ENCODE peak calls at places on chromosomes 6 and 20, in nine cellular contexts. F, T, Q, X, B, K, O, Z and A are unnamed samples. For H3K27me3, the result is how much of the 10 kb centered on the place peaks cover.

GRCh38 chr6:25627001-25627400 is 25.0 kb upstream of the SCGN start:
- DNase-seq in F (no peak), K (no peak), Z (no peak), Q (no peak), O (no peak), X (no peak), B (no peak), T (no peak), A (no peak)

GRCh38 chr20:13017235-13017634 is 8.5 kb downstream of the SPTLC3 start:
- DNase-seq in B (no peak), T (no peak), Q (no peak), X (no peak), F (no peak), O (peak), K (no peak), Z (no peak), A (no peak)

GRCh38 chr6:77466055-77467028 is 3.1 kb upstream of the HTR1B start:
- DNase-seq in Z (no peak), Q (peak), O (peak), X (peak), F (no peak), K (no peak), B (no peak), T (peak), A (no peak)

GRCh38 chr20:50071039-50071888 is 41.7 kb downstream of the UBE2V1 start:
- DNase-seq in T (peak), K (peak), Q (peak), O (peak), X (peak), F (peak), Z (peak), B (peak), A (peak)

GRCh38 chr6:14975124-14975815 is 270.6 kb upstream of the JARID2 start:
- DNase-seq in T (no peak), O (peak), K (no peak), F (no peak), Z (no peak), B (no peak), X (no peak), Q (no peak), A (no peak)

GRCh38 chr6:1574895-1575212 is 34.9 kb upstream of the FOXC1 start:
- DNase-seq in F (no peak), Z (no peak), K (no peak), O (no peak), T (no peak), X (no peak), B (no peak), Q (no peak), A (no peak)

GRCh38 chr6:124997196-124997875 is 35.1 kb downstream of the RNF217 start:
- DNase-seq in X (no peak), K (no peak), F (no peak), B (no peak), Q (no peak), T (no peak), Z (no peak), O (no peak), A (no peak)

GRCh38 chr6:20946037-20946436 is 411.8 kb downstream of the CDKAL1 start:
- DNase-seq in B (no peak), F (no peak), X (no peak), O (peak), Q (no peak), T (no peak), K (no peak), Z (no peak), A (no peak)

GRCh38 chr20:56431451-56431850 is 19.4 kb downstream of the CASS4 start:
- DNase-seq in F (no peak), O (no peak), Q (no peak), Z (no peak), X (no peak), B (no peak), K (no peak), T (no peak), A (no peak)

GRCh38 chr6:11207199-11207968 is 25.1 kb downstream of the NEDD9 start:
- DNase-seq in Z (no peak), F (peak), O (peak), T (peak), B (peak), Q (no peak), X (no peak), K (peak), A (no peak)

DNA sequence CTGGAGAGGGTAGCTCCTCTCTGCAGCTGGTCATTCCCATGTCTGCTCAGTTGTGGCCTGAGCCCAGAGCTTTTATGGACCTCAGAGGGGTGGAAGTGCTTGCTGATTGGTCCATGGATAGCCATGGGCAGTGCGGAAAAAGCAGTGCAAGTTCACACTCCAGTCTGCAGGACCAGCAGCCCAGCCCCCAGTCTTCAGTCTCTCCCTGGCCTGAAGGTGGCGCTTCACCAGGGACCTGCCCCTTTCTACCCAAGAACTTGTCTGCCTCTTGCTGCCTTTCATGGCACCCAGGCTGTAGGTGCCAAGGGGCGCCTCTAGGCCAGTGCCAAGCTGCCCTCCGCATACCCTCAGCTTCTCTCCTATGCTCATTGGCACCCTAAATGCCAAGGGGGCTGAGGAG is 91.0 kb downstream of the TBXT start:
- DNase-seq in X (no peak), K (no peak), Q (no peak), O (no peak), T (no peak), F (no peak), B (no peak), Z (no peak), A (peak)
- H3K4me3 ChIP-seq in X (no peak), K (no peak), Q (no peak), O (no peak), T (no peak), F (no peak), B (no peak), Z (no peak), A (no peak)

GRCh38 chr6:37456126-37456525 is 23.1 kb downstream of the CMTR1 start:
- DNase-seq in F (no peak), X (no peak), B (no peak), T (no peak), Q (no peak), Z (no peak), K (no peak), O (peak), A (no peak)

GRCh38 chr6:37451411-37452273 is 18.6 kb downstream of the CMTR1 start:
- DNase-seq in X (no peak), Q (no peak), O (no peak), B (no peak), F (no peak), T (no peak), Z (no peak), K (no peak), A (no peak)

GRCh38 chr6:37456816-37457560 is 24.0 kb downstream of the CMTR1 start:
- DNase-seq in B (no peak), X (peak), Q (no peak), F (no peak), K (no peak), T (peak), O (peak), Z (no peak), A (no peak)

GRCh38 chr6:37452522-37452921 is 19.5 kb downstream of the CMTR1 start:
- DNase-seq in Q (no peak), F (no peak), B (no peak), Z (no peak), K (no peak), O (no peak), X (no peak), T (no peak), A (no peak)

GRCh38 chr6:37454420-37455125 is 21.6 kb downstream of the CMTR1 start:
- DNase-seq in F (no peak), Z (no peak), T (no peak), X (no peak), K (no peak), Q (no peak), B (no peak), O (no peak), A (no peak)
- H3K27ac ChIP-seq in F (no peak), Z (no peak), T (no peak), X (no peak), K (no peak), Q (no peak), B (no peak), O (no peak), A (no peak)

GRCh38 chr6:32088487-32089049 is 20.6 kb downstream of the TNXB start:
- DNase-seq in K (no peak), F (no peak), B (no peak), O (no peak), X (no peak), T (no peak), Z (no peak), Q (no peak), A (no peak)

GRCh38 chr6:32089082-32089828 is 19.9 kb downstream of the TNXB start:
- DNase-seq in O (no peak), F (no peak), Q (no peak), Z (no peak), T (no peak), X (no peak), B (no peak), K (no peak), A (no peak)

GRCh38 chr6:32086661-32087573 is 22.2 kb downstream of the TNXB start:
- DNase-seq in Q (no peak), Z (no peak), O (peak), T (no peak), K (no peak), X (no peak), B (no peak), F (no peak), A (peak)

GRCh38 chr6:32085759-32086458 is 23.2 kb downstream of the TNXB start:
- DNase-seq in F (no peak), B (no peak), K (no peak), X (no peak), Q (no peak), T (no peak), O (no peak), Z (no peak), A (no peak)

GRCh38 chr6:32087574-32088486 is 21.3 kb downstream of the TNXB start:
- DNase-seq in X (peak), B (peak), F (peak), T (peak), Z (peak), K (peak), Q (peak), O (peak), A (peak)
- H3K27me3 ChIP-seq in X (under half), B (under half), F (under half), T (under half), Z (under half), K (under half), Q (under half), O (under half), A (under half)

DNA sequence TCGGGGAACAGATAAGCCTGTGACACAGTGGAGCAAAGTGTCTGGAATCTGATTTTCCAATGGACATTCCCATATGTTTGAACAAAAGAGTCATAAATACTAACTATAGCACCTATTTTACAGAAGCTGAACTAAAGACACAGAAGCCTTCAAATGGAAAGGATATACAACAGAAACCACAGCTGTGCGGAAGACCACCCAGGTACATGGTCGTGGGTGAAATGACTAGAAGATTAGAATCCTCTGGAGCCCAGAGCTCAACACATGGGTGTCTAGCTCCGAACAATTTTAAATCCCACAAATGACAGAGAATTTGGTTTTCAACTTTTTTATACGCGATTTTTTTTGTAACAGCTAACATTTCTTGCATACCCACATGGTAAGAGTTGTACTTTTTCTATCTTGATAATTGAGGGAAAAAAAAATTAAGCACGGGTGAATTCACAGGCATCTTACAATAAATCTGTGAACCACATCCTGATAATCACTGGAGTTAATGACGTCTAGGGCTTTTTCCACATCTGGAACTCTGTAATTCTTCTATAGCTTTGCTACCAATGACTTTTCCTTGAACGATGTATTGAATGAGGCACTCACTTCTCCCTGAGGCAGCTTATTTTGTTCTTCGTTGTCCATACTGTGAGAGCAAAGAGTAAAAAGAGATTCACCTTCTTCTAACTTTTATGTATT is 271.1 kb upstream of the AGPAT4 start:
- DNase-seq in X (no peak), Z (no peak), O (no peak), K (no peak), T (no peak), Q (no peak), B (no peak), F (no peak), A (no peak)
- H3K4me3 ChIP-seq in X (no peak), Z (no peak), O (no peak), K (no peak), T (no peak), Q (no peak), B (no peak), F (no peak), A (no peak)

DNA sequence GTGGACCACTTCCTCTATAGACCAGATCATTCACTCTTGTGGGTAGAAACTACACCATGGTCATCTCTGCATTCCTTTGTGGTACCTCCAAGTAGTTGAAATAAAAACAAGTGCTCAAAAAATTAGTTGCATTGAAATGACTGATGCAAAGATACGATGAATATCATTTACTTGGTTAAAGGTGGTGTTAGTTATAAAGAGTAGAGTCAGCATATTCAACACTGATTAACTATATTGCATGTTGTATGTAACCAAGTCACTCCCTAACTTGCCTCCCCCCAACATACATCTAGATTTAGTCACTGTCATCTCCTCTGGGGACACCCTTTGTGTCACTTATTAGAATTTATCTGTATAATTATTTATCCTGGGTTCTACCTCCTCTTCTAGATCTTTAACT is 77.7 kb downstream of the SHLD1 start:
- DNase-seq in O (no peak), B (no peak), F (no peak), X (no peak), Z (no peak), T (no peak), K (no peak), Q (no peak), A (no peak)
- H3K27ac ChIP-seq in O (no peak), B (no peak), F (no peak), X (no peak), Z (no peak), T (no peak), K (no peak), Q (no peak), A (no peak)

GRCh38 chr6:150886155-150886554 is 20.7 kb downstream of the MTHFD1L start:
- DNase-seq in Z (no peak), O (no peak), K (no peak), F (no peak), T (no peak), B (no peak), Q (no peak), X (no peak), A (no peak)
- H3K27me3 ChIP-seq in Z (under half), O (under half), K (under half), F (under half), T (under half), B (under half), Q (under half), X (under half), A (under half)